ENCODE peak calls at places on chromosome 4, in nine cellular contexts. W, J, R, E, Q, M, K, G and N are unnamed samples.

GRCh38 chr4:6894528-6895498 is 14.8 kb upstream of the TBC1D14 start:
- DNase-seq in K (no peak), G (no peak), Q (no peak), R (no peak), J (no peak), M (no peak), E (no peak), W (no peak), N (no peak)

GRCh38 chr4:962231-963208 is 10.8 kb downstream of the DGKQ start:
- DNase-seq in M (no peak), G (no peak), J (no peak), R (no peak), W (no peak), K (no peak), E (no peak), Q (no peak), N (no peak)

GRCh38 chr4:128812360-128812958 is 3.0 kb downstream of the JADE1 start:
- DNase-seq in E (peak), G (no peak), R (peak), J (peak), Q (peak), W (peak), M (peak), K (no peak), N (no peak)

GRCh38 chr4:1008840-1009646 is 2.4 kb upstream of the FGFRL1 start:
- DNase-seq in J (peak), K (no peak), Q (peak), R (no peak), G (no peak), M (no peak), W (peak), E (no peak), N (no peak)

GRCh38 chr4:120144634-120145033 is 78.0 kb upstream of the MAD2L1 start:
- DNase-seq in R (no peak), K (no peak), E (no peak), W (no peak), Q (no peak), J (no peak), G (no peak), M (no peak), N (no peak)

GRCh38 chr4:177107288-177107901 is 202.3 kb upstream of the NEIL3 start:
- DNase-seq in K (no peak), W (no peak), M (no peak), J (no peak), R (no peak), E (no peak), G (no peak), Q (no peak), N (no peak)

GRCh38 chr4:40458683-40459082 is 123.5 kb downstream of the CHRNA9 start:
- DNase-seq in G (peak), Q (no peak), K (no peak), R (peak), E (peak), W (no peak), J (no peak), M (peak), N (no peak)

GRCh38 chr4:23268072-23268771 is 575.5 kb downstream of the GBA3 start:
- DNase-seq in G (no peak), J (no peak), K (no peak), M (no peak), R (no peak), Q (no peak), W (no peak), E (no peak), N (no peak)

GRCh38 chr4:174423257-174423944 is 98.9 kb downstream of the HPGD start:
- DNase-seq in M (peak), E (peak), R (peak), J (no peak), G (peak), W (no peak), K (no peak), Q (no peak), N (no peak)

GRCh38 chr4:10706236-10706635 is 21.7 kb upstream of the CLNK start:
- DNase-seq in M (no peak), K (no peak), J (no peak), R (peak), G (no peak), E (no peak), Q (no peak), W (no peak), N (no peak)

GRCh38 chr4:32929738-32930688 is 2209.8 kb downstream of the PCDH7 start:
- DNase-seq in J (no peak), R (no peak), W (no peak), K (no peak), M (no peak), E (no peak), Q (no peak), G (no peak), N (no peak)

GRCh38 chr4:152850377-152850776 is 70.6 kb downstream of the ARFIP1 start:
- DNase-seq in K (no peak), E (peak), G (peak), M (no peak), W (peak), R (peak), J (peak), Q (peak), N (no peak)

GRCh38 chr4:105707783-105708182 is 706 bp downstream of the INTS12 start:
- DNase-seq in G (no peak), Q (no peak), W (no peak), R (no peak), K (no peak), E (no peak), J (no peak), M (no peak), N (no peak)

GRCh38 chr4:58166496-58166895 is 1056.3 kb upstream of the IGFBP7 start:
- DNase-seq in G (no peak), M (no peak), E (no peak), J (no peak), W (no peak), R (no peak), K (no peak), Q (no peak), N (no peak)

GRCh38 chr4:178448372-178449040 is 1006.3 kb upstream of the AGA start:
- DNase-seq in M (no peak), K (no peak), Q (no peak), J (no peak), R (no peak), G (no peak), E (no peak), W (no peak), N (no peak)

GRCh38 chr4:98688416-98689290 is 30.2 kb upstream of the TSPAN5 start:
- DNase-seq in J (peak), E (peak), Q (peak), M (peak), G (peak), R (peak), W (no peak), K (no peak), N (no peak)